ENCODE peak calls at places on chromosomes 12 and 14, in eight cellular contexts. H, S, Z, U, W, V, N and P are unnamed samples. For H3K9me3, the result is how much of the 10 kb centered on the place peaks cover.

GRCh38 chr14:34436118-34436905 is 25.7 kb downstream of the SPTSSA start:
- DNase-seq in Z (no peak), H (peak), V (peak), S (no peak), N (no peak), W (peak), U (peak), P (peak)

GRCh38 chr12:129900306-129900705 is 3.5 kb downstream of the TMEM132D start:
- DNase-seq in V (no peak), H (no peak), Z (no peak), N (peak), U (no peak), W (no peak), S (no peak), P (no peak)

GRCh38 chr14:99579903-99580570 is 24.0 kb downstream of the CCDC85C start:
- DNase-seq in H (peak), N (peak), Z (peak), V (peak), U (peak), S (no peak), W (peak), P (peak)

GRCh38 chr14:67370830-67371229 is 10.7 kb downstream of the EIF2S1 start:
- DNase-seq in S (no peak), U (peak), W (no peak), N (no peak), V (peak), Z (no peak), H (peak), P (no peak)

GRCh38 chr12:92605621-92606170 is 97.1 kb upstream of the PLEKHG7 start:
- DNase-seq in U (no peak), Z (no peak), W (no peak), V (peak), H (no peak), N (no peak), S (no peak), P (no peak)

GRCh38 chr12:3055712-3056467 is 21.3 kb upstream of the TSPAN9 start:
- DNase-seq in N (peak), U (no peak), W (no peak), Z (no peak), S (no peak), V (no peak), H (peak), P (no peak)

GRCh38 chr14:64761441-64762043 is 57.3 kb downstream of the PLEKHG3 start:
- DNase-seq in Z (peak), U (peak), V (peak), W (peak), N (no peak), S (no peak), H (no peak), P (no peak)

GRCh38 chr12:98955284-98955683 is 310.2 kb downstream of the APAF1 start:
- DNase-seq in W (peak), V (peak), N (no peak), H (no peak), U (peak), Z (peak), S (no peak), P (no peak)

GRCh38 chr14:91417134-91417982 is at the start of gene CCDC88C:
- DNase-seq in N (peak), W (peak), U (peak), V (peak), S (peak), Z (peak), H (peak), P (peak)

GRCh38 chr14:54566410-54567223 is at the start of gene SAMD4A:
- DNase-seq in U (peak), W (peak), V (peak), H (peak), N (peak), Z (peak), S (peak), P (peak)

GRCh38 chr12:63918788-63919300 is 74.3 kb downstream of the SRGAP1 start:
- DNase-seq in N (peak), V (peak), S (no peak), W (peak), H (peak), Z (peak), U (peak), P (peak)

GRCh38 chr12:105355752-105356151 is 25.3 kb downstream of the C12orf75 start:
- DNase-seq in U (peak), Z (no peak), W (no peak), S (no peak), N (peak), V (peak), H (peak), P (no peak)

GRCh38 chr14:68675233-68675577 is 117.7 kb downstream of the ZFP36L1 start:
- DNase-seq in S (no peak), H (no peak), U (peak), N (no peak), Z (no peak), W (no peak), V (peak), P (peak)

GRCh38 chr12:110689002-110689600 is at the start of gene HVCN1:
- DNase-seq in H (peak), V (peak), W (peak), U (no peak), N (peak), Z (no peak), S (peak), P (peak)

GRCh38 chr12:6451348-6452244 is at the start of gene TAPBPL:
- DNase-seq in Z (peak), V (peak), U (no peak), N (peak), H (peak), W (peak), S (no peak), P (peak)

GRCh38 chr14:81980601-81981310 is 447.1 kb upstream of the SEL1L start:
- DNase-seq in N (no peak), V (no peak), U (no peak), H (no peak), W (peak), Z (no peak), S (no peak), P (no peak)

GRCh38 chr12:13390381-13390856 is 193.9 kb downstream of the EMP1 start:
- DNase-seq in U (peak), V (peak), W (peak), N (peak), Z (peak), H (peak), S (no peak), P (peak)

GRCh38 chr14:90522585-90523191 is 125.9 kb downstream of the CALM1 start:
- DNase-seq in H (peak), N (peak), Z (no peak), U (peak), W (no peak), V (peak), S (no peak), P (peak)

GRCh38 chr12:104643921-104644669 is 187.3 kb downstream of the CHST11 start:
- DNase-seq in S (no peak), W (no peak), H (no peak), N (no peak), Z (no peak), U (no peak), V (no peak), P (peak)

GRCh38 chr12:75710361-75711069 is 199.1 kb upstream of the KRR1 start:
- DNase-seq in H (no peak), N (no peak), U (no peak), V (peak), Z (no peak), S (no peak), W (no peak), P (no peak)

GRCh38 chr14:91328313-91329050 is 84.0 kb upstream of the GPR68 start:
- DNase-seq in H (no peak), N (peak), S (no peak), W (no peak), V (no peak), U (no peak), Z (no peak), P (no peak)

GRCh38 chr14:89899917-89900680 is 54.4 kb downstream of the EFCAB11 start:
- DNase-seq in S (no peak), N (peak), Z (no peak), V (peak), H (no peak), W (peak), U (peak), P (no peak)

GRCh38 chr12:47881041-47881440 is 23.8 kb downstream of the VDR start:
- DNase-seq in H (no peak), Z (no peak), U (no peak), W (no peak), S (no peak), V (no peak), N (no peak), P (no peak)

GRCh38 chr12:118436986-118437385 is 60.6 kb downstream of the SUDS3 start:
- DNase-seq in U (no peak), N (no peak), Z (no peak), V (peak), W (no peak), H (peak), S (no peak), P (no peak)

GRCh38 chr12:121748218-121748570 is 35.6 kb downstream of the TMEM120B start:
- DNase-seq in V (no peak), W (peak), H (no peak), N (peak), Z (peak), S (no peak), U (no peak), P (no peak)

GRCh38 chr12:53098354-53098981 is 1.0 kb downstream of the IGFBP6 start:
- DNase-seq in N (peak), Z (peak), W (no peak), H (peak), S (no peak), V (peak), U (peak), P (peak)

GRCh38 chr14:95993768-95994592 is 45.2 kb upstream of the C14orf132 start:
- DNase-seq in U (peak), W (peak), V (peak), S (peak), N (peak), Z (peak), H (peak), P (no peak)

GRCh38 chr12:13784504-13784903 is 196.9 kb downstream of the GRIN2B start:
- DNase-seq in V (peak), H (no peak), W (no peak), Z (no peak), U (no peak), N (no peak), S (no peak), P (no peak)

GRCh38 chr12:50825372-50825838 is 17.3 kb upstream of the TMPRSS12 start:
- DNase-seq in N (no peak), H (peak), U (peak), S (peak), V (peak), W (peak), Z (peak), P (peak)

GRCh38 chr12:1320021-1320420 is 274.4 kb downstream of the FBXL14 start:
- DNase-seq in N (no peak), S (no peak), H (no peak), W (no peak), U (no peak), Z (no peak), V (no peak), P (no peak)

GRCh38 chr12:13094349-13094748 is 9.1 kb downstream of the GSG1 start:
- DNase-seq in W (no peak), H (peak), S (no peak), U (peak), Z (no peak), V (peak), N (no peak), P (peak)

GRCh38 chr14:68135566-68135965 is 316.0 kb downstream of the RAD51B start:
- DNase-seq in Z (no peak), W (no peak), N (peak), V (peak), S (no peak), U (no peak), H (peak), P (no peak)

GRCh38 chr12:107457536-107457935 is 228.1 kb upstream of the PWP1 start:
- DNase-seq in S (no peak), H (no peak), V (no peak), Z (no peak), U (no peak), N (no peak), W (no peak), P (no peak)

GRCh38 chr14:100827751-100828447 is 2.0 kb downstream of the MEG3 start:
- DNase-seq in V (peak), W (no peak), S (no peak), H (peak), Z (no peak), U (peak), N (peak), P (no peak)

GRCh38 chr14:36580856-36581831 is 1.3 kb downstream of the NKX2-8 start:
- DNase-seq in V (peak), U (peak), N (peak), H (peak), W (peak), Z (peak), S (no peak), P (no peak)

GRCh38 chr14:36582011-36582873 is at the start of gene NKX2-8:
- DNase-seq in V (no peak), W (peak), S (no peak), H (no peak), Z (peak), N (peak), U (no peak), P (peak)

GRCh38 chr14:36583242-36584166 is 1.1 kb upstream of the NKX2-8 start:
- DNase-seq in S (no peak), W (no peak), V (peak), H (no peak), N (peak), Z (no peak), U (no peak), P (no peak)

GRCh38 chr14:36584167-36584811 is 1.9 kb upstream of the NKX2-8 start:
- DNase-seq in U (no peak), V (no peak), N (peak), Z (no peak), S (no peak), W (no peak), H (no peak), P (no peak)

GRCh38 chr14:36582874-36583241 is 444 bp upstream of the NKX2-8 start:
- DNase-seq in V (peak), N (peak), W (no peak), S (no peak), Z (no peak), H (no peak), U (no peak), P (no peak)
- H3K4me2 ChIP-seq in V (no peak), N (no peak), W (peak), S (no peak), Z (peak), H (no peak), U (peak), P (peak)

DNA sequence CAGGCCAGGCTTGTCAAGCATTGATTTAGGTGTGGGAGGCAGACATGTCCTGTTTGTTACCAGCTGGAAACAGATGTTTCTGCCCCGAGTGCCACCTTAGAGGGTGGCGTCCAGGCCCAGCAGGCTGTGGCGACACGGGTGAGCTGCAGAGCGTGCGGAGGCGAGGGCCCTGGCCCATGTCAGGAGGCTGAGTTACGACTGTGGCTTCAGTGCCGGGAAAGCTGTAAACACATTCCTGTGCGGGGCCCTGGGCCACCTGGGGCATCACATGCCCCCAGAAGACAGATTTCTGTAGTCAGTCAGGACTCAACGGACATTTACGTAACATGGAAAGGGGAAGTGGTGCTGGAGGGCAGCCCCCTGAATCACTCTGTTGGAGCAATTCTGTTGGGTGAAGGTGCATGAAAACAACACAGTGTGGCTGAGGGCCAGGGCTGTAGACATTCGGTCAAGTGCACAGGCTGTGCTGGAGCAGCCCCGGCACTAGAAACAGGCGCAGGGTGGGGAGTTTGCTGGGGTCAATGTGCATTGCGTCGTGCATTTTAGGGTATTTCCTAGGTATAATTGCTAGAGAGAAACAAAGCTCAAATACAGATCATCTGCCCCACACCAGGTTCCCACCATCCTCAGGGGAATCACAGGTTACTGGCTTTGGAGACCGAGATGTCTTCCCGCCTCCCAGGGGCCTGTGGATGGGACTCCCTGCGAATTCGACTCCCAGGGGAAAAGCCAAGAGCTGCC is 291.8 kb downstream of the TMEM121 start:
- DNase-seq in H (no peak), W (no peak), V (no peak), U (no peak), N (no peak), S (no peak), Z (no peak), P (no peak)
- H3K9me3 ChIP-seq in H (under half), W (under half), V (under half), U (under half), N (under half), S (under half), Z (under half), P (under half)

GRCh38 chr12:108646597-108647190 is 13.0 kb upstream of the SELPLG start:
- DNase-seq in N (no peak), U (no peak), H (peak), W (no peak), S (no peak), V (peak), Z (no peak), P (no peak)

GRCh38 chr12:108643941-108644742 is 10.4 kb upstream of the SELPLG start:
- DNase-seq in W (no peak), S (no peak), U (peak), Z (peak), N (peak), V (peak), H (peak), P (peak)

GRCh38 chr12:108644743-108645120 is 11.0 kb upstream of the SELPLG start:
- DNase-seq in N (no peak), H (no peak), S (no peak), Z (no peak), W (no peak), U (no peak), V (no peak), P (no peak)

GRCh38 chr12:108647199-108647935 is 13.7 kb upstream of the SELPLG start:
- DNase-seq in Z (no peak), N (no peak), S (no peak), V (no peak), H (peak), W (no peak), U (no peak), P (no peak)

DNA sequence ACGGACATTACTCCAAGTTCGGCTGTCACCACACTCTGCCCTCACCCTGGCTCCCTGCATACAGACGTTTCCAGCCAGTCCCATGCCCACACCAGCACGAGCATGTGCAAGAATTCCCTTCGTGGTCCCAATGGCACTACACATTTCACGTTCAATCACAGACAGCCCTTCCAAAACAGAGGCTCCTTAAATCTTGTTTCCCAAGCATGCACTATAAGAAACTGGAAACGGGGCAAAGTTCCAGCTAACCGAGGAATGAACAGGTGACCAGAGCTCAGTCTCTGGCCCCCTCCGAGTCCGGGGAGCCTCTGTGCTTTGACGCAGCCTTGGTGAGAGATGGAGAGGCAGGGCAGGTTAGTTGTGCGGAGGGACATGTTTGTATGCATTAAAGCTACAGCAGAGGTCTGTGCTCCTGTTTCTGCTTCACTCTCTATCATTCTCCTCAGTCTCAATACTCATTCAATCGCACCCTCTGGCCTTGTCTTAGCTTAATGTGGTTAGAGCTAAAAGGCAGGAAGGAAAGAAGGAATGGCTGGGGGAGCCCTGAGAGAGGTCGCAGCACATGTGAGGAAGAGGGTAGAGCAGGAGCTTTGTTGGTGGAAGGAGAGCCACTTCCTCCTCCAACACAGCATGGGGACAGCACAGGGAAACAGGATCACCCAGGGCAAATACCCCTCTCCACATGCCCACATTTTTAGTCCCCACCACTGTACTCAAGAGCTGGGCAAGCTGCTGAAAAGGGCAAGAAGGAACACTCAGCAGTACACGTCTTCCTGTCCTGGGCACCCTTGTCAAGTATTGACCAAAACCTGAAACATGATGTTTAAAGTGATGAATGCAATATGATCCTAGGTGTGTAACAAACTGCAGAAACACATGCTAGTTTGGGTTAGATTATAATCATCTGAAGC is 12.2 kb upstream of the SELPLG start:
- DNase-seq in W (no peak), H (no peak), N (no peak), V (no peak), Z (no peak), S (no peak), U (no peak), P (no peak)
- H3K27ac ChIP-seq in W (no peak), H (peak), N (no peak), V (peak), Z (no peak), S (no peak), U (no peak), P (no peak)

DNA sequence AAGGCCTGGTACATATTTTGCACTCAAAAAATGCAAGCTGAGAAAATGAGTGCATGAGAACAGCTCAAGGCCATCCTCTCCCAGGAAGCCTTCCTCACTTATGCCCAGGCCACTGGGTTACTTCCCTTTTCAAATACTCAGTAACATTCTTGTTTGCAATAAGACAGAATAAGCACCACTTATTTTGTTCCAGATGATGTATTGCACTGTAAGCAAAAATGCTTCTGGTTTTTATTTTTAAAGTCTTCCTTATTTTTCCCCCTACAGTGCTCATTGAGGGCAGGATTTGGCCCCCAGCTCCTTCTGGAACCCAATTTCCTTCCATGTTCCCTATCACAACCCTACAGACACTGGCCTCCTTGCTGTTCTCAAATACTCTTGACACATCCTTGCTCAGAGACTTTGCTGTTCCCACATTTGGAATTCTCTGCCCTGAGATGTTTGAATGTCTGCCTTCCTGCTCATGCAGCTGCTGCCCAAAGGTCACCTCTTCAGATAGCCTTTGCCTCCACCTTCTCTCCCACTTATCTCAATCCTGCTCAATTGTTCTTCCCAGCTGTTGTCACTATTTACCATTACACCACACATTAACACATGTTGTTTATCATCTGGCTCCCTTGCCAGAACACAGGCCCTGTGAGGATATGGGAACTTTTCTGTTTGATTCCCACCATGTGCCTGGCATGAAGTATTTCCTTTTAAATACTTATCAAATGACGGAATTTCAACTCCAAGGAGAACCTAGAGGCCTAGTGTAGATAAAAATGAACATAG is 49.9 kb downstream of the IFNG start:
- DNase-seq in V (no peak), W (no peak), U (no peak), H (no peak), Z (no peak), S (no peak), N (no peak), P (no peak)
- H3K4me2 ChIP-seq in V (no peak), W (no peak), U (no peak), H (no peak), Z (no peak), S (no peak), N (no peak), P (no peak)